ENCODE peak calls at places on chromosomes 1 and 21, in five cellular contexts. Z, H, E, W and V are unnamed samples.

GRCh38 chr1:210132582-210132981 is 100.0 kb upstream of the SERTAD4 start:
- DNase-seq in Z (peak), H (no peak), E (no peak), W (peak), V (peak)

GRCh38 chr1:29410476-29410875 is 174.2 kb downstream of the PTPRU start:
- DNase-seq in Z (no peak), H (no peak), E (no peak), W (no peak), V (no peak)

GRCh38 chr1:222095606-222096475 is 354.0 kb upstream of the DUSP10 start:
- DNase-seq in Z (peak), H (peak), E (no peak), W (no peak), V (no peak)

GRCh38 chr1:68551459-68551858 is 54.6 kb upstream of the DEPDC1 start:
- DNase-seq in Z (no peak), H (no peak), E (no peak), W (no peak), V (peak)

GRCh38 chr1:184593612-184594011 is 161.0 kb downstream of the EDEM3 start:
- DNase-seq in Z (no peak), H (no peak), E (no peak), W (no peak), V (no peak)

GRCh38 chr1:32900956-32901822 is at the start of gene TMEM54:
- DNase-seq in Z (no peak), H (no peak), E (no peak), W (peak), V (peak)

GRCh38 chr1:20486457-20487235 is 636 bp upstream of the CAMK2N1 start:
- DNase-seq in Z (no peak), H (no peak), E (no peak), W (no peak), V (peak)

GRCh38 chr1:159465191-159465603 is 25.7 kb downstream of the OR10J1 start:
- DNase-seq in Z (no peak), H (no peak), E (no peak), W (no peak), V (no peak)

GRCh38 chr1:94095112-94095637 is 25.8 kb downstream of the ABCA4 start:
- DNase-seq in Z (no peak), H (no peak), E (peak), W (peak), V (peak)

GRCh38 chr1:110436635-110437034 is 14.3 kb upstream of the PROK1 start:
- DNase-seq in Z (peak), H (no peak), E (no peak), W (no peak), V (no peak)

GRCh38 chr21:41695513-41695912 is 71.3 kb downstream of the RIPK4 start:
- DNase-seq in Z (no peak), H (no peak), E (no peak), W (no peak), V (no peak)

GRCh38 chr1:115677172-115677542 is 35.4 kb downstream of the VANGL1 start:
- DNase-seq in Z (no peak), H (no peak), E (no peak), W (no peak), V (no peak)

GRCh38 chr1:228101614-228101993 is 1.5 kb downstream of the C1orf35 start:
- DNase-seq in Z (no peak), H (no peak), E (no peak), W (no peak), V (no peak)

GRCh38 chr21:33115586-33116541 is 45.9 kb downstream of the OLIG1 start:
- DNase-seq in Z (no peak), H (no peak), E (no peak), W (no peak), V (no peak)

GRCh38 chr1:232438476-232438875 is 191.5 kb downstream of the SIPA1L2 start:
- DNase-seq in Z (no peak), H (no peak), E (no peak), W (no peak), V (no peak)

GRCh38 chr1:169110691-169111447 is 4.4 kb downstream of the ATP1B1 start:
- DNase-seq in Z (no peak), H (no peak), E (no peak), W (peak), V (peak)

GRCh38 chr1:27031235-27032118 is 18.8 kb upstream of the TENT5B start:
- DNase-seq in Z (peak), H (no peak), E (peak), W (peak), V (peak)

GRCh38 chr1:240462277-240462676 is 149.7 kb downstream of the GREM2 start:
- DNase-seq in Z (no peak), H (no peak), E (no peak), W (no peak), V (no peak)

GRCh38 chr1:209627349-209628196 is 24.7 kb downstream of the LAMB3 start:
- DNase-seq in Z (peak), H (peak), E (no peak), W (peak), V (peak)

GRCh38 chr1:51915958-51916357 is 37.4 kb upstream of the NRDC start:
- DNase-seq in Z (no peak), H (no peak), E (no peak), W (no peak), V (no peak)

GRCh38 chr1:210989949-210990348 is 144.0 kb downstream of the KCNH1 start:
- DNase-seq in Z (no peak), H (no peak), E (no peak), W (no peak), V (no peak)